ENCODE peak calls at places on chromosome 5, in nine cellular contexts. One of them, this sample, is unnamed.

GRCh38 chr5:54148858-54149257 is 161.5 kb downstream of the ARL15 start:
- DNase-seq in dermis microvascular lymphatic vessel endothelial cell: no peak
- DNase-seq in ACHN: no peak
- DNase-seq in GM04504: no peak
- DNase-seq in stimulated activated CD8-positive, alpha-beta memory T cell treated with anti-CD3 and anti-CD28 coated beads, Interleukin-7, amount 100 ng/mL, for 24 hours: no peak
- DNase-seq in CD8-positive, alpha-beta T cell: no peak
- DNase-seq in left cardiac atrium: no peak
- DNase-seq in neural crest cell: no peak
- DNase-seq in activated CD8-positive, alpha-beta memory T cell treated with anti-CD3 and anti-CD28 coated beads for 1 hour: no peak
- DNase-seq in this sample: no peak

GRCh38 chr5:113520429-113520828 is 6.9 kb downstream of the YTHDC2 start:
- DNase-seq in ACHN: peak; percentile 22
- DNase-seq in stimulated activated CD8-positive, alpha-beta memory T cell treated with anti-CD3 and anti-CD28 coated beads, Interleukin-7, amount 100 ng/mL, for 24 hours: no peak
- DNase-seq in GM04504: peak; percentile 14
- DNase-seq in neural crest cell: no peak
- DNase-seq in CD8-positive, alpha-beta T cell: no peak
- DNase-seq in activated CD8-positive, alpha-beta memory T cell treated with anti-CD3 and anti-CD28 coated beads for 1 hour: no peak
- DNase-seq in left cardiac atrium: no peak
- DNase-seq in dermis microvascular lymphatic vessel endothelial cell: no peak
- DNase-seq in this sample: no peak

GRCh38 chr5:138391859-138392386 is 39.4 kb downstream of the KDM3B start:
- DNase-seq in activated CD8-positive, alpha-beta memory T cell treated with anti-CD3 and anti-CD28 coated beads for 1 hour: no peak
- DNase-seq in stimulated activated CD8-positive, alpha-beta memory T cell treated with anti-CD3 and anti-CD28 coated beads, Interleukin-7, amount 100 ng/mL, for 24 hours: no peak
- DNase-seq in left cardiac atrium: no peak
- DNase-seq in GM04504: no peak
- DNase-seq in CD8-positive, alpha-beta T cell: no peak
- DNase-seq in neural crest cell: peak; percentile 13
- DNase-seq in dermis microvascular lymphatic vessel endothelial cell: no peak
- DNase-seq in ACHN: no peak
- DNase-seq in this sample: no peak

GRCh38 chr5:109921735-109922395 is 232.1 kb downstream of the MAN2A1 start:
- DNase-seq in ACHN: no peak
- DNase-seq in GM04504: no peak
- DNase-seq in stimulated activated CD8-positive, alpha-beta memory T cell treated with anti-CD3 and anti-CD28 coated beads, Interleukin-7, amount 100 ng/mL, for 24 hours: no peak
- DNase-seq in neural crest cell: no peak
- DNase-seq in left cardiac atrium: peak; percentile 31
- DNase-seq in CD8-positive, alpha-beta T cell: peak; percentile 45
- DNase-seq in dermis microvascular lymphatic vessel endothelial cell: no peak
- DNase-seq in activated CD8-positive, alpha-beta memory T cell treated with anti-CD3 and anti-CD28 coated beads for 1 hour: peak; percentile 15
- DNase-seq in this sample: peak; percentile 36

GRCh38 chr5:57438162-57438561 is 44.4 kb downstream of the ACTBL2 start:
- DNase-seq in ACHN: no peak
- DNase-seq in dermis microvascular lymphatic vessel endothelial cell: peak; percentile 89
- DNase-seq in neural crest cell: no peak
- DNase-seq in activated CD8-positive, alpha-beta memory T cell treated with anti-CD3 and anti-CD28 coated beads for 1 hour: no peak
- DNase-seq in stimulated activated CD8-positive, alpha-beta memory T cell treated with anti-CD3 and anti-CD28 coated beads, Interleukin-7, amount 100 ng/mL, for 24 hours: no peak
- DNase-seq in GM04504: no peak
- DNase-seq in CD8-positive, alpha-beta T cell: no peak
- DNase-seq in left cardiac atrium: no peak
- DNase-seq in this sample: no peak

GRCh38 chr5:83340511-83340918 is 131.0 kb upstream of the VCAN start:
- DNase-seq in left cardiac atrium: no peak
- DNase-seq in GM04504: no peak
- DNase-seq in activated CD8-positive, alpha-beta memory T cell treated with anti-CD3 and anti-CD28 coated beads for 1 hour: no peak
- DNase-seq in dermis microvascular lymphatic vessel endothelial cell: no peak
- DNase-seq in stimulated activated CD8-positive, alpha-beta memory T cell treated with anti-CD3 and anti-CD28 coated beads, Interleukin-7, amount 100 ng/mL, for 24 hours: no peak
- DNase-seq in CD8-positive, alpha-beta T cell: no peak
- DNase-seq in neural crest cell: no peak
- DNase-seq in ACHN: no peak
- DNase-seq in this sample: no peak

GRCh38 chr5:146039420-146039819 is 66.0 kb downstream of the PLAC8L1 start:
- DNase-seq in left cardiac atrium: no peak
- DNase-seq in GM04504: no peak
- DNase-seq in stimulated activated CD8-positive, alpha-beta memory T cell treated with anti-CD3 and anti-CD28 coated beads, Interleukin-7, amount 100 ng/mL, for 24 hours: no peak
- DNase-seq in CD8-positive, alpha-beta T cell: no peak
- DNase-seq in ACHN: no peak
- DNase-seq in neural crest cell: no peak
- DNase-seq in dermis microvascular lymphatic vessel endothelial cell: no peak
- DNase-seq in activated CD8-positive, alpha-beta memory T cell treated with anti-CD3 and anti-CD28 coated beads for 1 hour: no peak
- DNase-seq in this sample: no peak

GRCh38 chr5:149799119-149799623 is 69.1 kb downstream of the PPARGC1B start:
- DNase-seq in neural crest cell: no peak
- DNase-seq in GM04504: peak; percentile 87
- DNase-seq in activated CD8-positive, alpha-beta memory T cell treated with anti-CD3 and anti-CD28 coated beads for 1 hour: no peak
- DNase-seq in stimulated activated CD8-positive, alpha-beta memory T cell treated with anti-CD3 and anti-CD28 coated beads, Interleukin-7, amount 100 ng/mL, for 24 hours: no peak
- DNase-seq in ACHN: peak; percentile 82
- DNase-seq in CD8-positive, alpha-beta T cell: no peak
- DNase-seq in dermis microvascular lymphatic vessel endothelial cell: peak; percentile 85
- DNase-seq in left cardiac atrium: peak; percentile 81
- DNase-seq in this sample: no peak

GRCh38 chr5:141186897-141187512 is at the start of gene PCDHB9:
- DNase-seq in CD8-positive, alpha-beta T cell: no peak
- DNase-seq in dermis microvascular lymphatic vessel endothelial cell: no peak
- DNase-seq in activated CD8-positive, alpha-beta memory T cell treated with anti-CD3 and anti-CD28 coated beads for 1 hour: no peak
- DNase-seq in ACHN: no peak
- DNase-seq in neural crest cell: peak; percentile 15
- DNase-seq in stimulated activated CD8-positive, alpha-beta memory T cell treated with anti-CD3 and anti-CD28 coated beads, Interleukin-7, amount 100 ng/mL, for 24 hours: no peak
- DNase-seq in left cardiac atrium: no peak
- DNase-seq in GM04504: no peak
- DNase-seq in this sample: no peak

GRCh38 chr5:177419045-177419444 is 7.4 kb upstream of the GRK6 start:
- DNase-seq in left cardiac atrium: no peak
- DNase-seq in dermis microvascular lymphatic vessel endothelial cell: no peak
- DNase-seq in GM04504: no peak
- DNase-seq in neural crest cell: no peak
- DNase-seq in stimulated activated CD8-positive, alpha-beta memory T cell treated with anti-CD3 and anti-CD28 coated beads, Interleukin-7, amount 100 ng/mL, for 24 hours: no peak
- DNase-seq in activated CD8-positive, alpha-beta memory T cell treated with anti-CD3 and anti-CD28 coated beads for 1 hour: no peak
- DNase-seq in CD8-positive, alpha-beta T cell: no peak
- DNase-seq in ACHN: no peak
- DNase-seq in this sample: no peak

GRCh38 chr5:90483206-90483605 is 8.5 kb downstream of the POLR3G start:
- DNase-seq in ACHN: no peak
- DNase-seq in stimulated activated CD8-positive, alpha-beta memory T cell treated with anti-CD3 and anti-CD28 coated beads, Interleukin-7, amount 100 ng/mL, for 24 hours: no peak
- DNase-seq in GM04504: no peak
- DNase-seq in CD8-positive, alpha-beta T cell: no peak
- DNase-seq in left cardiac atrium: no peak
- DNase-seq in dermis microvascular lymphatic vessel endothelial cell: no peak
- DNase-seq in neural crest cell: no peak
- DNase-seq in activated CD8-positive, alpha-beta memory T cell treated with anti-CD3 and anti-CD28 coated beads for 1 hour: no peak
- DNase-seq in this sample: no peak

GRCh38 chr5:136686192-136686872 is 321.0 kb upstream of the TRPC7 start:
- DNase-seq in neural crest cell: no peak
- DNase-seq in activated CD8-positive, alpha-beta memory T cell treated with anti-CD3 and anti-CD28 coated beads for 1 hour: no peak
- DNase-seq in stimulated activated CD8-positive, alpha-beta memory T cell treated with anti-CD3 and anti-CD28 coated beads, Interleukin-7, amount 100 ng/mL, for 24 hours: no peak
- DNase-seq in dermis microvascular lymphatic vessel endothelial cell: no peak
- DNase-seq in GM04504: peak; percentile 1
- DNase-seq in ACHN: peak; percentile 29
- DNase-seq in CD8-positive, alpha-beta T cell: no peak
- DNase-seq in left cardiac atrium: no peak
- DNase-seq in this sample: no peak

GRCh38 chr5:68458416-68458815 is 242.9 kb downstream of the PIK3R1 start:
- DNase-seq in dermis microvascular lymphatic vessel endothelial cell: no peak
- DNase-seq in activated CD8-positive, alpha-beta memory T cell treated with anti-CD3 and anti-CD28 coated beads for 1 hour: no peak
- DNase-seq in left cardiac atrium: no peak
- DNase-seq in GM04504: no peak
- DNase-seq in neural crest cell: no peak
- DNase-seq in stimulated activated CD8-positive, alpha-beta memory T cell treated with anti-CD3 and anti-CD28 coated beads, Interleukin-7, amount 100 ng/mL, for 24 hours: no peak
- DNase-seq in CD8-positive, alpha-beta T cell: no peak
- DNase-seq in ACHN: no peak
- DNase-seq in this sample: no peak

GRCh38 chr5:132019857-132020555 is 8.5 kb upstream of the ACSL6 start:
- DNase-seq in ACHN: no peak
- DNase-seq in stimulated activated CD8-positive, alpha-beta memory T cell treated with anti-CD3 and anti-CD28 coated beads, Interleukin-7, amount 100 ng/mL, for 24 hours: peak; percentile 41
- DNase-seq in GM04504: no peak
- DNase-seq in left cardiac atrium: no peak
- DNase-seq in activated CD8-positive, alpha-beta memory T cell treated with anti-CD3 and anti-CD28 coated beads for 1 hour: peak; percentile 30
- DNase-seq in CD8-positive, alpha-beta T cell: peak; percentile 41
- DNase-seq in dermis microvascular lymphatic vessel endothelial cell: no peak
- DNase-seq in neural crest cell: no peak
- DNase-seq in this sample: peak; percentile 62

GRCh38 chr5:167945542-167946384 is 345.7 kb upstream of the WWC1 start:
- DNase-seq in left cardiac atrium: no peak
- DNase-seq in neural crest cell: no peak
- DNase-seq in ACHN: no peak
- DNase-seq in activated CD8-positive, alpha-beta memory T cell treated with anti-CD3 and anti-CD28 coated beads for 1 hour: no peak
- DNase-seq in stimulated activated CD8-positive, alpha-beta memory T cell treated with anti-CD3 and anti-CD28 coated beads, Interleukin-7, amount 100 ng/mL, for 24 hours: no peak
- DNase-seq in dermis microvascular lymphatic vessel endothelial cell: no peak
- DNase-seq in CD8-positive, alpha-beta T cell: no peak
- DNase-seq in GM04504: peak; percentile 45
- DNase-seq in this sample: no peak

This sample was measured in activated gamma-delta T cell treated with anti-CD3 and anti-CD28 coated beads, Interleukin-2, amount 50 U/mL, for 16 hours.